ENCODE peak calls at places on chromosomes 2 and 18, in seven cellular contexts. T is neuronal stem cell, Z is GM23248, J is PC-9, G is A549, S is fibroblast of lung, Y is PC-3. V is an unnamed sample.

GRCh38 chr2:188870289-188870688 is 103.9 kb upstream of the COL3A1 start:
- DNase-seq in J (no peak), S (peak), T (no peak), Z (peak), G (no peak), Y (no peak), V (no peak)

GRCh38 chr2:15588329-15588919 is 3.2 kb upstream of the DDX1 start:
- DNase-seq in T (peak), Y (peak), Z (peak), J (no peak), S (peak), G (peak), V (peak)

GRCh38 chr2:213187386-213187785 is 36.0 kb upstream of the IKZF2 start:
- DNase-seq in S (no peak), T (no peak), J (no peak), Y (no peak), G (no peak), Z (peak), V (no peak)

GRCh38 chr18:68520406-68521075 is 194.4 kb downstream of the TMX3 start:
- DNase-seq in T (no peak), Z (peak), Y (peak), G (no peak), S (peak), J (no peak), V (no peak)

GRCh38 chr2:223560704-223561435 is 41.3 kb downstream of the SCG2 start:
- DNase-seq in S (peak), Y (peak), G (peak), T (no peak), Z (peak), J (no peak), V (no peak)

GRCh38 chr2:239286901-239287300 is 113.9 kb downstream of the HDAC4 start:
- DNase-seq in S (no peak), Y (no peak), Z (no peak), J (no peak), T (no peak), G (no peak), V (no peak)

GRCh38 chr18:41134426-41134825 is 820.6 kb upstream of the PIK3C3 start:
- DNase-seq in T (no peak), J (no peak), Y (no peak), S (peak), G (no peak), Z (peak), V (no peak)

GRCh38 chr18:785242-785641 is 26.8 kb downstream of the YES1 start:
- DNase-seq in T (no peak), S (no peak), J (no peak), G (no peak), Z (no peak), Y (no peak), V (no peak)

GRCh38 chr2:223481486-223481885 is 120.7 kb downstream of the SCG2 start:
- DNase-seq in G (no peak), S (no peak), J (no peak), T (no peak), Y (no peak), Z (no peak), V (no peak)

GRCh38 chr2:134862069-134862468 is 23.7 kb downstream of the ACMSD start:
- DNase-seq in S (no peak), Y (no peak), T (no peak), J (no peak), G (no peak), Z (no peak), V (no peak)

GRCh38 chr2:9852881-9853280 is 9.6 kb downstream of the TAF1B start:
- DNase-seq in G (no peak), Y (no peak), S (no peak), T (no peak), J (no peak), Z (no peak), V (no peak)

GRCh38 chr18:70621710-70622109 is 332.9 kb downstream of the SOCS6 start:
- DNase-seq in J (no peak), T (no peak), Z (no peak), G (no peak), Y (no peak), S (no peak), V (peak)

GRCh38 chr2:68292108-68292710 is 27.5 kb downstream of the CNRIP1 start:
- DNase-seq in J (peak), T (no peak), G (peak), S (peak), Z (peak), Y (peak), V (peak)

GRCh38 chr2:226649871-226650660 is 149.6 kb downstream of the IRS1 start:
- DNase-seq in S (peak), Z (peak), Y (peak), T (peak), G (peak), J (peak), V (peak)

GRCh38 chr2:48315847-48316194 is 214.1 kb upstream of the STON1 start:
- DNase-seq in Y (peak), S (no peak), T (peak), G (no peak), J (no peak), Z (peak), V (peak)

GRCh38 chr2:118224144-118224887 is 136.0 kb downstream of the INSIG2 start:
- DNase-seq in J (no peak), Y (no peak), S (peak), Z (peak), G (no peak), T (peak), V (no peak)

GRCh38 chr2:211688196-211688595 is 850.4 kb downstream of the ERBB4 start:
- DNase-seq in T (no peak), Z (no peak), J (no peak), Y (no peak), G (no peak), S (no peak), V (no peak)

GRCh38 chr2:8456149-8457091 is 225.4 kb upstream of the ID2 start:
- DNase-seq in Z (no peak), J (no peak), G (no peak), T (no peak), S (no peak), Y (no peak), V (peak)

GRCh38 chr2:56001992-56002391 is 78.4 kb upstream of the EFEMP1 start:
- DNase-seq in J (no peak), S (peak), Y (no peak), T (no peak), G (no peak), Z (no peak), V (no peak)

GRCh38 chr2:45743531-45744391 is 92.3 kb downstream of the PRKCE start:
- DNase-seq in G (no peak), Y (no peak), S (peak), Z (peak), J (no peak), T (no peak), V (no peak)

GRCh38 chr18:47750889-47751423 is 179.5 kb downstream of the SMAD2 start:
- DNase-seq in T (no peak), S (no peak), Z (no peak), J (no peak), Y (no peak), G (no peak), V (no peak)

GRCh38 chr2:70029814-70030409 is 57.4 kb upstream of the PCBP1 start:
- DNase-seq in T (peak), G (no peak), Z (peak), S (peak), Y (no peak), J (peak), V (peak)

DNA sequence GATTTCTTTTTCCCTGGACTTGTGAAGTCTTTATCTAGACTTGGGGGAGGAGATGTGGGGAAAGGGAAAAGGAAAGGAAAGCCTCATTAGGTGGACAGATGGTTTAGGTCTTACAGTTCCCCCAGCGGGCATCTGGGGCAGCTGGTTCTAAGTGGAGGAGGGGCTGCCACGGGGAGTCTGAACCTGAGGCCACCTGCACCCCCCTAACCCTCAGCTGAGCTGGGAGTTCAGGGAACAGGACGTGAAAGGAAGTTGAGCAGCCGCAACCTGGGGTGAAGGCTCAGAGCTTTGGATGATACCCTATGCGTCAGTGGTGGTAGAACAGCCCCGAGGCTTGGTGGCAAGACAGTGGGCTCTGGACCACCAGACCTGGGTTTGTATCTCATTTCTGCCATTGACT is 26.8 kb downstream of the ITM2C start:
- DNase-seq in S (no peak), Z (no peak), G (no peak), T (no peak), J (no peak), Y (no peak), V (no peak)
- H3K4me2 ChIP-seq in S (no peak), Z (no peak), G (no peak), T (no peak), J (no peak), Y (no peak), V (no peak)

DNA sequence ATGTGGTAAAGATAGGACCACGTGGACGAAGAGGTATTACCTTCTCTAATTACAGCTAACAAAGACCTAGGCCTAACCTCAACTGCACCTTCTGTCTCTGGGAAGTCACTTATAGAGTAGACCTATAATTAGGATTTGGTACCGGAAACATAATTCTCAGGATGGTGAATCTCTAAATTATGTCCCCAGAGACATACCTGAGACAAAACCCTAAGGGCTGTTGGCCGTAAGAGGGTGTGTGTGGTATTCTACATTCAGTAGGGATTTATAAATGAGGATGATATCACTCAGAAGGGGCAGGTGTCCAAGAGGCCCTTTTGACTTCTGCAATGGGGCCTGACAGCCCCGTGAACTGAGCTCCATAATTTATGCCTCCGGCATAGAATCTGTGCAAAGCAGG is 13.4 kb upstream of the DARS1 start:
- DNase-seq in J (no peak), Y (no peak), G (no peak), S (no peak), T (no peak), Z (no peak), V (no peak)
- H3K4me2 ChIP-seq in J (no peak), Y (no peak), G (no peak), S (no peak), T (no peak), Z (no peak), V (no peak)

GRCh38 chr2:121360566-121361300 is 75.7 kb upstream of the TFCP2L1 start:
- DNase-seq in T (no peak), S (peak), G (peak), J (peak), Z (peak), Y (peak), V (no peak)
- H3K4me2 ChIP-seq in T (no peak), S (peak), G (peak), J (no peak), Z (peak), Y (peak), V (no peak)

GRCh38 chr2:60282886-60283285 is 270.6 kb downstream of the BCL11A start:
- DNase-seq in Y (no peak), J (no peak), T (no peak), G (no peak), Z (no peak), S (no peak), V (no peak)
- H3K4me2 ChIP-seq in Y (no peak), J (no peak), T (no peak), G (no peak), Z (no peak), S (no peak), V (no peak)

GRCh38 chr2:190804182-190804795 is 76.3 kb upstream of the GLS start:
- DNase-seq in J (no peak), Z (peak), T (peak), G (no peak), Y (peak), S (peak), V (no peak)
- H3K4me2 ChIP-seq in J (no peak), Z (peak), T (no peak), G (peak), Y (no peak), S (no peak), V (no peak)

GRCh38 chr18:59067873-59068272 is 71.8 kb upstream of the SEC11C start:
- DNase-seq in Z (peak), Y (peak), S (no peak), J (no peak), T (no peak), G (no peak), V (peak)
- H3K4me2 ChIP-seq in Z (no peak), Y (no peak), S (no peak), J (no peak), T (no peak), G (no peak), V (no peak)

GRCh38 chr2:20211860-20212458 is 13.0 kb downstream of the SDC1 start:
- DNase-seq in Y (no peak), J (no peak), T (no peak), S (no peak), Z (no peak), G (no peak), V (no peak)

GRCh38 chr2:20210462-20210861 is 14.5 kb downstream of the SDC1 start:
- DNase-seq in Z (no peak), Y (no peak), G (no peak), T (no peak), J (no peak), S (no peak), V (no peak)

GRCh38 chr2:20208487-20208882 is 16.4 kb downstream of the SDC1 start:
- DNase-seq in T (no peak), G (no peak), S (no peak), Y (no peak), Z (no peak), J (no peak), V (no peak)

GRCh38 chr2:20211420-20211819 is 13.5 kb downstream of the SDC1 start:
- DNase-seq in Y (no peak), J (no peak), S (no peak), G (no peak), T (no peak), Z (no peak), V (no peak)

DNA sequence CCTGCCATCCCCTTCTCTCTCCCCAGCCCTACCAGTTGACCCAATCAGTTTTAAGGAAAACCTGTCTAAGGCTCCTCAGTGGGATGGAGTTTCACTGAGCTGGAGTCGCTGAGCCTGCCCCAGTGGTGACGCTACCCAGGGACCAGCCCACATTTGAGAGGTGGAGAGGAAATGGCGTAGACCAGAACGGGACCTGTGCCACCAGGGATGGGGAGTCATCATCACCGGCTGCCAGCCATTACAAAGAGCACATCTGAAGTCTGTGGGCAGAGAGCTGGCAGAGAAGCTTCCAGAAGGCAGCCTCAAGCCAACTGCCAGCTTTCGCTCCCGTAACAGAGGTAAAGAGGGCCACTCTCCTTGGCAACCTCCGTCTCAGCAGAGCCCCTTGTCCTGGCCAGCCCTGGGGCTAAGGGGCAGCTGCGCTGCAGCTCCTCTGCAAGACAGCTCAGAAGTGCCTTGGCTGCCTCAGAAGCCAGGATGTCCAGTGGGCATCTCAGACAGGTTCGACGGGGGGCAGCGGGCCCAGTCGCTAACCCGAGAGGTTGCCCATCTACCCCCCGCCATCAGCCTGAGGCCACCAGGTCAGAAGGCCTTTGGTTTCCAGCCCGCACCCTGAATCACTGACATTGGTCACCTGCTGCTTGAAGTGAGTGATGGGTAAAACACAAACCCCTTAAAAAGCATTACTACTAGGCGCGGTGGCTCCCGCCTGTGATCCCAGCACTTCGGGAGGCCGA is 15.4 kb downstream of the SDC1 start:
- DNase-seq in Z (no peak), G (no peak), S (no peak), J (no peak), Y (no peak), T (no peak), V (no peak)
- H3K4me2 ChIP-seq in Z (no peak), G (no peak), S (no peak), J (no peak), Y (no peak), T (no peak), V (no peak)

DNA sequence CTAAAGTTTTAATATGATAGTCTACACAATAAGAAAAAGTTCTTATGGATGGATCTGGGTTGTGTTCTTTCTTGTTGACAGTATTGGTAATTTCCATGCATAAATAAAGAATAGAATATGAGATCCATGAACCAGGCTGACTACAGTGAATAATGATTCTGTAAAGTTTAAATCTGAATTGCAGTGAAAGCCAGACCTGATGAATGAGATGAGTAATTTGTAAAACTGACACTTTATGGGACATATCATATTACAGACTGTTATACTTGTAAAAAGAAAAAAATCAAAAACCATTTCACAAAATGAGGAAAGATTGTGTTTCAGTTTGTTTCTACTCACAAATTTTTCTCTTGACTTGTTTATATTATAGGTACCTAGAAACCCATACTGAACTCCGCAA is 164.9 kb upstream of the SCN7A start:
- DNase-seq in T (no peak), S (no peak), J (no peak), Y (peak), Z (no peak), G (no peak), V (no peak)
- H3K4me2 ChIP-seq in T (no peak), S (no peak), J (no peak), Y (no peak), Z (no peak), G (no peak), V (no peak)

GRCh38 chr2:233082222-233082933 is 22.2 kb downstream of the INPP5D start:
- DNase-seq in J (no peak), Y (no peak), T (no peak), G (no peak), S (no peak), Z (no peak), V (no peak)

GRCh38 chr2:233084488-233084887 is 24.3 kb downstream of the INPP5D start:
- DNase-seq in S (no peak), Y (no peak), J (no peak), G (no peak), Z (no peak), T (no peak), V (no peak)

GRCh38 chr2:233083782-233084181 is 23.6 kb downstream of the INPP5D start:
- DNase-seq in Z (no peak), S (no peak), T (no peak), J (no peak), Y (no peak), G (no peak), V (no peak)

GRCh38 chr2:233081731-233082221 is 21.6 kb downstream of the INPP5D start:
- DNase-seq in J (no peak), G (no peak), T (no peak), S (no peak), Y (no peak), Z (no peak), V (no peak)

DNA sequence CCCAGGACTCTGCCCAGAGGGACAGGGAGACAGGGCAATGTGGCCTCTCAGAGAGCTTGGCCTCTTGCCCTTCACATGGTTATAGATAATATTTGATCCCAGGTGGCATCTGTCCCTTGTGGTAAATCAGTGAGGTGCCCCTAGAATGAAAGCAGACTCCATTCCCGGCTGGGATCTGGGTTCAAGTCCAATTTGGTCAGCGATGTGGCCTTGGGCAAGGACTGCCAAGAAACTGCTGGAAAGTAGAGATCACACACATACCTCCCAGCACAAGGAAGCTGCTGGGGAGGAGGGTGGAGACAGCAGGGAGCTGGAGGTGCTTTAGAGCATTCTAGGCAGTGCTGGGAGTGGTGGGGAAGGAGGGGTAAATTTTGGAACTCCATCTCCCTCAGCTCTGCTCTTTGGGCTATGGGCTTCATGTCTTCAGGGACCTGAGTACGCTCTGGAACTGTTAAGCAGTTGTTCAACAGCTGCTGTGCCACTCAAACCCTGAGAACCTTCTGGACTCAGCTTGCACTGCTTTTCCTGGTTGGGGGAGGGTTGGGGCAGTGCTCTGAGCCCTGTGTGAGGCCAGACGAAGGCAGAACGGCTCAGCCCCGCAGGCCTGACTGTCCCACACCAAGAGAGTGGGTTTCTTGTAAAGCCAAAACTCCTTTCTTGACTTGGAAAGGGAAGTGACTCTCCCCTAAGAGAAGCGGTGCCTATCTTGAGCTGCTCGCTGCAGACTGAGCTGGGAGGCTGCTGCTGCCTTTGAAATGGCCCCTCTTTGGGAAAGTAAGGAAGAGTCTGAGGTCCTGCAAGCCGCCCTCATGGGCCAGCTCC is 23.0 kb downstream of the INPP5D start:
- DNase-seq in Y (no peak), T (no peak), Z (no peak), J (no peak), G (no peak), S (no peak), V (no peak)
- H3K4me2 ChIP-seq in Y (no peak), T (no peak), Z (no peak), J (no peak), G (no peak), S (no peak), V (no peak)

V was measured in DND-41.